ENCODE peak calls at places on chromosomes 6 and 20, in six cellular contexts. S, N, X, I, P and Z are unnamed samples. For H3K4me1, the result is how much of the 10 kb centered on the place peaks cover.

GRCh38 chr6:153001767-153002612 is 519 bp downstream of the MTRF1L start:
- DNase-seq in S (no peak), N (no peak), X (no peak), I (no peak), P (no peak), Z (peak)

GRCh38 chr6:32186496-32186840 is 2.4 kb upstream of the AGER start:
- DNase-seq in S (no peak), N (no peak), X (no peak), I (no peak), P (no peak), Z (no peak)

GRCh38 chr20:61954276-61955021 is 111.2 kb downstream of the TAF4 start:
- DNase-seq in S (peak), N (no peak), X (no peak), I (peak), P (no peak), Z (no peak)

GRCh38 chr6:35396991-35397390 is 54.6 kb downstream of the PPARD start:
- DNase-seq in S (no peak), N (no peak), X (peak), I (no peak), P (no peak), Z (peak)

GRCh38 chr20:56595746-56596478 is 33.2 kb upstream of the TFAP2C start:
- DNase-seq in S (no peak), N (no peak), X (no peak), I (no peak), P (no peak), Z (no peak)

GRCh38 chr6:47934023-47934422 is 152.2 kb downstream of the OPN5 start:
- DNase-seq in S (no peak), N (no peak), X (no peak), I (no peak), P (no peak), Z (no peak)

GRCh38 chr6:111070407-111070743 is 16.9 kb upstream of the SLC16A10 start:
- DNase-seq in S (no peak), N (no peak), X (no peak), I (no peak), P (no peak), Z (no peak)

GRCh38 chr6:166143011-166143410 is 24.6 kb downstream of the TBXT start:
- DNase-seq in S (no peak), N (no peak), X (peak), I (no peak), P (no peak), Z (no peak)

GRCh38 chr6:163180874-163181541 is 233.5 kb upstream of the QKI start:
- DNase-seq in S (no peak), N (peak), X (peak), I (no peak), P (peak), Z (peak)

GRCh38 chr6:70849348-70850069 is 107.4 kb downstream of the B3GAT2 start:
- DNase-seq in S (no peak), N (no peak), X (no peak), I (no peak), P (no peak), Z (no peak)

GRCh38 chr20:23435675-23436539 is 3.6 kb upstream of the CSTL1 start:
- DNase-seq in S (peak), N (no peak), X (peak), I (peak), P (no peak), Z (peak)

GRCh38 chr6:132287101-132287500 is 114.2 kb downstream of the MOXD1 start:
- DNase-seq in S (no peak), N (no peak), X (no peak), I (no peak), P (no peak), Z (no peak)

GRCh38 chr20:35700625-35701148 is 1.5 kb downstream of the ROMO1 start:
- DNase-seq in S (no peak), N (no peak), X (peak), I (no peak), P (no peak), Z (no peak)

GRCh38 chr6:122770835-122771601 is 8.5 kb upstream of the FABP7 start:
- DNase-seq in S (no peak), N (no peak), X (no peak), I (no peak), P (no peak), Z (no peak)

GRCh38 chr6:89242574-89243330 is 25.6 kb upstream of the GABRR1 start:
- DNase-seq in S (no peak), N (peak), X (no peak), I (no peak), P (peak), Z (peak)

GRCh38 chr20:38536310-38536709 is 44.7 kb upstream of the ADIG start:
- DNase-seq in S (no peak), N (no peak), X (no peak), I (no peak), P (no peak), Z (no peak)

GRCh38 chr20:1876217-1876921 is 18.8 kb upstream of the SIRPA start:
- DNase-seq in S (no peak), N (peak), X (no peak), I (no peak), P (peak), Z (no peak)

GRCh38 chr6:130515306-130515705 is 149.5 kb downstream of the TMEM200A start:
- DNase-seq in S (no peak), N (no peak), X (no peak), I (no peak), P (no peak), Z (no peak)

GRCh38 chr6:130518588-130518987 is 152.8 kb downstream of the TMEM200A start:
- DNase-seq in S (no peak), N (no peak), X (no peak), I (no peak), P (no peak), Z (no peak)

GRCh38 chr6:130513770-130514169 is 148.0 kb downstream of the TMEM200A start:
- DNase-seq in S (no peak), N (no peak), X (no peak), I (no peak), P (peak), Z (peak)

GRCh38 chr6:130517444-130517931 is 151.7 kb downstream of the TMEM200A start:
- DNase-seq in S (no peak), N (no peak), X (no peak), I (no peak), P (no peak), Z (no peak)

DNA sequence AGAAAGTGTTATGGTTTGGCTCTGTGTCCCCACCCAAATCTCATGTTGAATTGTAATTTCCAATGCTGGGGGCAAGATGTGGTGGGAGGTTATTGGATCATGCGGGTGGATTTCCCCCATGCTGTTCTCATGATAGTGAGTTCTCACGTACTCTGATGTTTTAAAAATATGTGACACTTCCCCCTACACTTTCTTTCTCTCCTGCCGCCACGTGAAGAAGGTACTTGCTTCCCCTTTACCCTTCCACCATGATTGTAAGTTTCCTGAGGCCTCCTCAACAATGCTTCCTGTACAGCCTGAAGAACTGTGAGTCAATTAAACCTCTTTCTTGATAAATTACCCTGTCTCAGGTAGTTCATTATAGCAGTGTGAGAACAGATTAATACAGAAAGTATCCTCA is 150.8 kb downstream of the TMEM200A start:
- DNase-seq in S (no peak), N (no peak), X (no peak), I (no peak), P (no peak), Z (no peak)
- H3K4me1 ChIP-seq in S (under half), N (under half), X (under half), I (under half), P (under half), Z (under half)

DNA sequence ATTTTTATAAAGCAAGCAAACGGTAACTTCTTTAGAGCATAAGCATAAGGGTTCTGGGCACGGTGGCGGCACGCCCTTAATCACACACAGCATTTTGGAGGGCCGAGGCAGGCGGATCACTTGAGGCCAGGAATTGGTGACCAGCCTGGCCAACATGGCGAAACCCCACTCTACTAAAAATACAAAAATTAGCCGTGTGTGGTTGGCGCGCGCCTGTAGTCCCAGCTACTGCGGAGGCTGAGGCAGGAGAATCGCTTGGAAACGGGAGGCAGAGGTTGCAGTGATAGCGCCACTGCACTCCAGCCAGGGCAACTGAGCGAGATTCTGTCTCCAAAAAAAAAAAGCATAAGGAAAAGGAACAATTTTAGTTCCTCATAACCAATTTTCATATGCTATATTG is 2.6 kb downstream of the SENP6 start:
- DNase-seq in S (no peak), N (no peak), X (no peak), I (no peak), P (no peak), Z (no peak)
- H3K4me1 ChIP-seq in S (under half), N (under half), X (under half), I (half or more), P (half or more), Z (half or more)

GRCh38 chr6:44044154-44044539 is 83.1 kb downstream of the MRPL14 start:
- DNase-seq in S (no peak), N (peak), X (no peak), I (no peak), P (no peak), Z (no peak)
- H3K4me1 ChIP-seq in S (under half), N (half or more), X (under half), I (half or more), P (under half), Z (under half)

GRCh38 chr6:36979343-36979742 is 6.7 kb downstream of the MTCH1 start:
- DNase-seq in S (no peak), N (peak), X (peak), I (no peak), P (peak), Z (peak)
- H3K4me1 ChIP-seq in S (under half), N (under half), X (under half), I (under half), P (under half), Z (under half)

GRCh38 chr6:13480631-13481501 is 6.5 kb downstream of the GFOD1 start:
- DNase-seq in S (no peak), N (peak), X (no peak), I (no peak), P (no peak), Z (no peak)
- H3K4me1 ChIP-seq in S (under half), N (under half), X (under half), I (half or more), P (under half), Z (under half)

GRCh38 chr6:109493865-109494264 is 10.8 kb upstream of the ZBTB24 start:
- DNase-seq in S (no peak), N (no peak), X (no peak), I (no peak), P (no peak), Z (no peak)
- H3K4me1 ChIP-seq in S (under half), N (under half), X (under half), I (under half), P (under half), Z (under half)

GRCh38 chr20:31572042-31572700 is 32.9 kb upstream of the ID1 start:
- DNase-seq in S (no peak), N (no peak), X (no peak), I (no peak), P (no peak), Z (no peak)
- H3K4me1 ChIP-seq in S (under half), N (half or more), X (under half), I (half or more), P (under half), Z (under half)